ENCODE peak calls at places on chromosomes 4 and X, in four cellular contexts. H is mesenchymal stem cell, S is neuronal stem cell, D is H1. B is an unnamed sample.

GRCh38 chr4:147714575-147715401 is 17.1 kb upstream of the ARHGAP10 start:
- DNase-seq in H (peak), S (no peak), D (no peak), B (no peak)

GRCh38 chr4:96164814-96165351 is 325.0 kb downstream of the PDHA2 start:
- DNase-seq in H (peak), S (no peak), D (no peak), B (no peak)

GRCh38 chrX:118226060-118226428 is 109.4 kb upstream of the KLHL13 start:
- DNase-seq in H (no peak), S (no peak), D (no peak), B (no peak)

GRCh38 chrX:134743121-134743520 is 84.8 kb upstream of the PLAC1 start:
- DNase-seq in H (no peak), S (no peak), D (no peak), B (no peak)

GRCh38 chr4:3354455-3354811 is 61.6 kb downstream of the RGS12 start:
- DNase-seq in H (no peak), S (no peak), D (no peak), B (no peak)

GRCh38 chr4:150561338-150561737 is 20.6 kb upstream of the MAB21L2 start:
- DNase-seq in H (no peak), S (no peak), D (no peak), B (no peak)

GRCh38 chr4:123587983-123588494 is 191.4 kb downstream of the SPRY1 start:
- DNase-seq in H (peak), S (no peak), D (no peak), B (no peak)

GRCh38 chrX:118373538-118373937 is 27.6 kb downstream of the WDR44 start:
- DNase-seq in H (peak), S (no peak), D (no peak), B (no peak)

GRCh38 chrX:149962859-149963757 is 24.8 kb upstream of the EOLA2 start:
- DNase-seq in H (peak), S (peak), D (no peak), B (peak)

GRCh38 chr4:28639747-28640146 is 1779.1 kb downstream of the STIM2 start:
- DNase-seq in H (no peak), S (no peak), D (no peak), B (no peak)

GRCh38 chrX:2829469-2830246 is 928 bp downstream of the GYG2 start:
- DNase-seq in H (no peak), S (no peak), D (no peak), B (no peak)

GRCh38 chr4:41258783-41259182 is 2.1 kb downstream of the UCHL1 start:
- DNase-seq in H (peak), S (no peak), D (no peak), B (peak)

GRCh38 chrX:123975180-123975579 is 13.7 kb downstream of the STAG2 start:
- DNase-seq in H (no peak), S (no peak), D (no peak), B (no peak)

GRCh38 chr4:76096076-76096475 is 21.6 kb downstream of the ART3 start:
- DNase-seq in H (no peak), S (no peak), D (no peak), B (no peak)

GRCh38 chr4:110663738-110664444 is 41.0 kb upstream of the PITX2 start:
- DNase-seq in H (peak), S (no peak), D (no peak), B (no peak)

GRCh38 chr4:26568446-26568994 is 15.4 kb upstream of the TBC1D19 start:
- DNase-seq in H (peak), S (no peak), D (no peak), B (no peak)

GRCh38 chr4:16513876-16514275 is 287.6 kb upstream of the TAPT1 start:
- DNase-seq in H (no peak), S (no peak), D (no peak), B (no peak)

GRCh38 chr4:154317600-154317999 is 174.0 kb downstream of the DCHS2 start:
- DNase-seq in H (no peak), S (no peak), D (no peak), B (no peak)

GRCh38 chrX:133583825-133584224 is 168.5 kb upstream of the GPC4 start:
- DNase-seq in H (no peak), S (no peak), D (no peak), B (no peak)

GRCh38 chr4:111215755-111216154 is 592.9 kb upstream of the PITX2 start:
- DNase-seq in H (no peak), S (no peak), D (no peak), B (no peak)

GRCh38 chr4:185504098-185505047 is 30.9 kb downstream of the PDLIM3 start:
- DNase-seq in H (peak), S (no peak), D (no peak), B (no peak)

GRCh38 chr4:37758226-37758625 is 68.3 kb upstream of the PGM2 start:
- DNase-seq in H (peak), S (no peak), D (no peak), B (no peak)

GRCh38 chrX:133905305-133905704 is 80.1 kb downstream of the GPC3 start:
- DNase-seq in H (no peak), S (no peak), D (no peak), B (no peak)

GRCh38 chr4:67106846-67107467 is 438.3 kb downstream of the CENPC start:
- DNase-seq in H (peak), S (no peak), D (no peak), B (no peak)

GRCh38 chr4:41334182-41334581 is 77.5 kb downstream of the UCHL1 start:
- DNase-seq in H (no peak), S (no peak), D (no peak), B (no peak)

GRCh38 chr4:2261110-2261852 is 628 bp downstream of the MXD4 start:
- DNase-seq in H (peak), S (peak), D (peak), B (no peak)

GRCh38 chr4:164952551-164952950 is 24.9 kb downstream of the TRIM61 start:
- DNase-seq in H (no peak), S (no peak), D (no peak), B (no peak)

GRCh38 chr4:150385606-150386005 is 196.3 kb upstream of the MAB21L2 start:
- DNase-seq in H (peak), S (no peak), D (no peak), B (no peak)

GRCh38 chr4:70399319-70399718 is 1.6 kb downstream of the OPRPN start:
- DNase-seq in H (no peak), S (no peak), D (no peak), B (no peak)

GRCh38 chrX:46180258-46180687 is 364.9 kb downstream of the ZNF674 start:
- DNase-seq in H (peak), S (peak), D (no peak), B (no peak)
- H4K91ac ChIP-seq in H (no peak), S (no peak), D (no peak), B (no peak)

GRCh38 chr4:188439641-188440311 is 300.5 kb downstream of the TRIML1 start:
- DNase-seq in H (no peak), S (no peak), D (no peak), B (no peak)
- H4K91ac ChIP-seq in H (no peak), S (no peak), D (no peak), B (no peak)

DNA sequence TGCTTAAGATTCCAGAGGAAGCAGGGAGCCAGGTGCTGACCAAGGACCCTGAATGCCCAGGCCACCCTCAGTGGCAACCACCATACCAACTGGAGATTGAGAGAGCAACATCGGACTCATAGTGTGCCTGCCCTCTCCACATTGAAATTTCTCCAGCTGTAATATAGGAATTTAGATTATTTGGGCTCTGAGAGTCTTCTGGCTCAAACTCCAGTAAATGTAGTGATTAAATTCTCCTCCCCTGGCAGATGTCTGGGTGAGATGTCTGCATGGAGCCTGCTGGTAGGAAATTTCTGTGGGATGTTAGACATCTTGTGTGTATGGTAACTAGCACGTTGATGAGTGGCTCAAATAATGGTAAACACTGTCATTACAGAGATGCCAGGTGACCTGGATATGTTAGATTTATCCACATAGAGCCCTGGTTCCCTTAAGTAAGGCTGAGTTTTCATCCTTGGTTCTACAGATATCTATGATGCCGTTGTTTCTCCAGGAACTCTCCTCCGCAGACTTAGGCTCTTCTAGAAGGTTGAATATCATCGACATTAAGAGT is 70.6 kb downstream of the CLNK start:
- DNase-seq in H (no peak), S (no peak), D (no peak), B (no peak)
- H4K91ac ChIP-seq in H (no peak), S (no peak), D (no peak), B (no peak)

GRCh38 chr4:53686521-53686920 is 95.2 kb upstream of the LNX1 start:
- DNase-seq in H (peak), S (no peak), D (no peak), B (no peak)
- H4K91ac ChIP-seq in H (peak), S (no peak), D (no peak), B (no peak)

GRCh38 chrX:39982927-39983326 is 114.8 kb downstream of the BCOR start:
- DNase-seq in H (no peak), S (no peak), D (no peak), B (no peak)

GRCh38 chrX:39985551-39985950 is 112.2 kb downstream of the BCOR start:
- DNase-seq in H (no peak), S (no peak), D (no peak), B (peak)

GRCh38 chrX:39985116-39985515 is 112.6 kb downstream of the BCOR start:
- DNase-seq in H (no peak), S (no peak), D (no peak), B (no peak)

GRCh38 chrX:39983715-39984114 is 114.0 kb downstream of the BCOR start:
- DNase-seq in H (no peak), S (no peak), D (no peak), B (no peak)

DNA sequence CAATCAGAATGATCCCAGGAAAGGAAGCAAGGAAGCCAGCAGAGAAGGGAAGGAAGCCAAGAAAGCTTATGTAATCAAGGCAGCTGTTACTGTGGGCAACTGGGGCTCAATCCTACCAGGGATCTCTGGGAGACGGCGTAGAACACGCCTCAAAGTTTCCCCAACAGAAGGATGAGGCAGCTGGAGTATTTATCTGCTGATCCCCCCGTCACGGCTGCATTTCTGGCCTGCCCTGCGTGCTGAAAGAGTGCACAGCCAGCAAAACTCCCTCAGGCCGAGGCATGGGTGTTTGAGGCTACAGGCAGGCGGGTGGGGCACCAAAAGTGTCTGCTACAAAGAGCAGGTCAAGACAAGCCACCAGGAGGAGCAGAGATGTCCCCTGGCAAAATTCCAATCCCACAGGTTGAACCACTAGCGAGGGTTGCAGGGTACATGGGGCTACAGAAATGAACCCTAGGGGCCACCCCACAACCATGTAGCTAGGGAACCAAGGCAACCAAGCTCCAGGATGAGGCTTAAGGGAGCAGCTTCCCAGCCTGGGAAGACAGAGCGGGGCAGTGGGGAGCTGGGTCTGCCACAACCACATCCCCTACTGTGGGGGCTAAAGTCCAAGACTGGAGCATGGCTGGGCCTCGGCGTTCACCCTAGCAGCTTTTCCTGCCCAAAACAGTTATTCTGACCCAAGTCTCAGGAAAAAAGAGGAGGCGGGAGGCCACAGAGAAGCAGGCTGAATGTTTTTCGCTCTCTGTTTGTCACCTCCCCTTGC is 113.4 kb downstream of the BCOR start:
- DNase-seq in H (no peak), S (no peak), D (no peak), B (no peak)
- H4K91ac ChIP-seq in H (no peak), S (no peak), D (peak), B (no peak)

GRCh38 chr4:137541866-137542648 is 9.8 kb upstream of the PCDH18 start:
- DNase-seq in H (no peak), S (no peak), D (no peak), B (no peak)
- H4K91ac ChIP-seq in H (no peak), S (no peak), D (no peak), B (no peak)

DNA sequence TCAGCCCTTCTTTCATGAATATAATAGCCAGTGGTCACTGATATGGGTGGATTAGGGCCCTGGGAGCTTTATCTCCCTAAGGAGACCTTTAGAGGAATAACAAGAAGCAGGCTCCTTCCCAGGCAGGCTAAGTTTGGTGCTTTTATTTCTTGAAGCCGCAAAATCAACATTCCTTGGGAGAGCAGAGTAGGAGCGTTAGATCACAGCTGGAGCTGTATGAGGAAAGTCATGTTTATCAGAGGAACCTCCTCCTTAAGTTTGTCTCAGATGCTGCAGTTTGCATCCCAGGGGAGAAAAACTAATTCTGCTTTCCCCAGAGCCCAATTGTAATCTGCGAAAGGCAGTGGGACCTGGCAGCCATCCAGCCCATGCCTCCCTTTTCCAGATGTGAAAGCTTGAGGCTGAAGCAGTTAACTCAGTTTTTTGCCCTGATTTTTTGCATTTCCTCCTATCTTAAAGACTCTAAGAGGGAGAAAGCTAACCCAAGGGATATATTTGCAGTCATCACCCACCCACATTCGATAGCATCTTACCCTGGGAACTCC is 186.0 kb upstream of the FRMPD4 start:
- DNase-seq in H (peak), S (no peak), D (no peak), B (no peak)
- H4K91ac ChIP-seq in H (peak), S (no peak), D (no peak), B (no peak)

GRCh38 chr4:88144048-88144447 is 14.4 kb downstream of the ABCG2 start:
- DNase-seq in H (no peak), S (no peak), D (no peak), B (no peak)
- H4K91ac ChIP-seq in H (no peak), S (no peak), D (no peak), B (no peak)

DNA sequence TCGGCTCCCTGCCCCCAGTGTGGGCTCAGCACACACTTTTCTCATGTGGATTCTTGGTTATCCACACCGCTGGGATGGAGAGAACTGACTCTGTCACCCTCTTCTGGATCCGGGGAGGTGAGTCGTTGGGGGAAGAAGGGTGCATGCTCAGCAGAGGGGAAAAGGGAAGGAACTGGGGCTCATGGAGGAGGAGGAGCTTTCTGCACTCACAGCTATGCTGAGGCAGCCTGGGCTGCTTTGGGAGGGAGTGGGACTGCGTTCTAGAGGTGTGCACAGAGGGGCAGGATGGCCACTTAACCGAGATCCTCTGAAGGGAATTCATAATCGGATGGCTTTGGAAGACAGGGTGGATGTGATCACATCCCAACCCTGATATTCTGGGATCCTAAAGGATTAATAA is 51.6 kb downstream of the RTL5 start:
- DNase-seq in H (no peak), S (no peak), D (no peak), B (no peak)
- H4K91ac ChIP-seq in H (no peak), S (no peak), D (no peak), B (no peak)

DNA sequence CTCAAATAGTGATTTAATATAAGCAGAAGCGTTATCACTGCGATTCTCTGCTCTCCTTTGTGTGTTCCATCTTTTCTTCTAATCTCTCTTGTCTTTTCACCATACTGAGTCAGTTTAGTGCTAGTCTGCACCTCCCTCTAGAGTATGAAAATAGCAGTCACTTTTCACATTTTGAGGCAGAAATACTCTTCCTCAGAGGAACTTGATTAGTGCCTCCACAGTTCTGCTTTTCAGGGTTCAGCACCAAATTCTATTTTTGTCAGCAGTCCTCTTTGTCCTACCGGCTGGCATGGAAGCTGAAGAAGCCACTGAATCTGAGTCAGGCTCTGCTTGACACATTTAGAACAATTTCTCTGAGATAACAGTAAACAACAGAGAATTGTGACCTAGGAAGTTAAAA is 49.7 kb upstream of the ANKRD17 start:
- DNase-seq in H (peak), S (no peak), D (no peak), B (no peak)
- H4K91ac ChIP-seq in H (no peak), S (no peak), D (no peak), B (no peak)

B was measured in H9.